ENCODE peak calls at places on chromosomes 11 and 22, in ten cellular contexts. W is A549, B is heart left ventricle, K is Peyer's patch, D is IMR-90, M is esophagus squamous epithelium, N is right lobe of liver, Y is ovary, A is tibial nerve, E is HCT116. G is an unnamed sample.

GRCh38 chr11:117231637-117232021 is 244 bp downstream of the PCSK7 start:
- DNase-seq in W (no peak), B (no peak), K (no peak), D (no peak), M (no peak), N (no peak), Y (no peak), A (no peak), E (no peak), G (no peak)

GRCh38 chr11:113668255-113668654 is 37.9 kb downstream of the TMPRSS5 start:
- DNase-seq in W (no peak), B (no peak), K (no peak), D (no peak), M (no peak), N (no peak), Y (no peak), A (no peak), E (no peak), G (no peak)

GRCh38 chr11:5620606-5621521 is 3.9 kb upstream of the TRIM34 start:
- DNase-seq in W (peak; percentile 80), B (no peak), K (no peak), D (peak; percentile 95), M (no peak), N (no peak), Y (no peak), A (no peak), E (no peak), G (no peak)

GRCh38 chr11:68852628-68853027 is 10.9 kb upstream of the CPT1A start:
- DNase-seq in W (no peak), B (no peak), K (no peak), D (no peak), M (no peak), N (no peak), Y (no peak), A (no peak), E (no peak), G (no peak)

GRCh38 chr11:95076416-95076815 is 9.7 kb downstream of the SRSF8 start:
- DNase-seq in W (no peak), B (no peak), K (no peak), D (peak; percentile 75), M (no peak), N (no peak), Y (peak; percentile 68), A (peak; percentile 57), E (no peak), G (no peak)

GRCh38 chr22:36282078-36282831 is 29.3 kb downstream of the APOL1 start:
- DNase-seq in W (no peak), B (no peak), K (peak; percentile 36), D (no peak), M (no peak), N (no peak), Y (no peak), A (no peak), E (no peak), G (no peak)

GRCh38 chr22:36374603-36375024 is 13.2 kb downstream of the MYH9 start:
- DNase-seq in W (no peak), B (no peak), K (peak; percentile 77), D (peak; percentile 77), M (no peak), N (no peak), Y (no peak), A (no peak), E (peak; percentile 80), G (no peak)

GRCh38 chr11:33802414-33802950 is 28.2 kb upstream of the FBXO3 start:
- DNase-seq in W (peak; percentile 70), B (peak; percentile 39), K (no peak), D (peak; percentile 88), M (no peak), N (peak; percentile 39), Y (peak; percentile 50), A (no peak), E (peak; percentile 85), G (no peak)

DNA sequence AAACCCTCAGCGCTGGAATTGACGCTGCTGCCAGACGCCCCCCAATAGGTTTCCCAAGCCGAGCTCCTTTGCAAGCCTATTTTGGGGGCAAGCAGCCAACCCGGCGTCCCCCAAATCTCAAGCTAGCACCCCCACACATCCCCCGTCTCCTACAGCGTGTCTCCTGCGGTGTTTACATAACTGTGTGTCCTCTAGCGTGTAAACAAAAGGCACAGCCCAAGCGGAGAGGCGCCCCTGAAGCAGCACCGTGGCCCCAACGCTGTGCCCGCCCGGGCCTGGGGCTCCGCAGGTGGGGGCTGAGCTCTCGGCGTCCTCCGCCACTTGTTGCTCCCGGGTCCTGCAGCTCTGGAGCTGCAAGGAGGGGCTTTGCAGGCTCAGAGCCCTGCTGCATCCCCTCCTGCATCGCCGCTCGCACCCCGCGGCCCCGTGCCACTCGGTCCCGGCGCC is 1.6 kb downstream of the CADM1 start:
- DNase-seq in W (no peak), B (no peak), K (no peak), D (no peak), M (no peak), N (no peak), Y (no peak), A (no peak), E (no peak), G (no peak)
- H3K27ac ChIP-seq in W (peak overlapping the region; percentile 86), B (peak overlapping the region; percentile 86), K (peak overlapping the region; percentile 35), D (no peak overlapping the region), M (peak overlapping the region; percentile 8), N (peak overlapping the region; percentile 76), Y (peak overlapping the region; percentile 46), A (peak overlapping the region; percentile 89), E (no peak overlapping the region), G (peak overlapping the region; percentile 76)

GRCh38 chr11:65386307-65387081 is at the start of gene FRMD8:
- DNase-seq in W (peak; percentile 82), B (peak; percentile 95), K (peak; percentile 95), D (peak; percentile 71), M (peak; percentile 61), N (peak; percentile 95), Y (peak; percentile 96), A (peak; percentile 87), E (peak; percentile 24), G (peak; percentile 100)
- TF ChIP-seq POLR2A in W (peak; percentile 75), B (peak; percentile 35), K (peak; percentile 96), D (peak; percentile 95), M (peak; percentile 96), N (peak; percentile 95), Y (peak; percentile 89), A (peak; percentile 86), E (no peak), G (peak; percentile 93)

GRCh38 chr11:67283490-67283963 is 5.6 kb upstream of the ANKRD13D start:
- DNase-seq in W (no peak), B (peak; percentile 27), K (no peak), D (no peak), M (no peak), N (peak; percentile 37), Y (peak; percentile 33), A (no peak), E (no peak), G (no peak)

GRCh38 chr11:67284811-67285540 is 4.1 kb upstream of the ANKRD13D start:
- DNase-seq in W (no peak), B (peak; percentile 18), K (no peak), D (no peak), M (no peak), N (peak; percentile 30), Y (peak; percentile 35), A (no peak), E (no peak), G (no peak)

GRCh38 chr11:67287355-67288197 is 1.5 kb upstream of the ANKRD13D start:
- DNase-seq in W (no peak), B (no peak), K (no peak), D (no peak), M (no peak), N (peak; percentile 28), Y (peak; percentile 35), A (no peak), E (no peak), G (no peak)

GRCh38 chr11:67286621-67287333 is 2.3 kb upstream of the ANKRD13D start:
- DNase-seq in W (no peak), B (no peak), K (no peak), D (no peak), M (no peak), N (peak; percentile 50), Y (peak; percentile 37), A (no peak), E (no peak), G (peak; percentile 58)

DNA sequence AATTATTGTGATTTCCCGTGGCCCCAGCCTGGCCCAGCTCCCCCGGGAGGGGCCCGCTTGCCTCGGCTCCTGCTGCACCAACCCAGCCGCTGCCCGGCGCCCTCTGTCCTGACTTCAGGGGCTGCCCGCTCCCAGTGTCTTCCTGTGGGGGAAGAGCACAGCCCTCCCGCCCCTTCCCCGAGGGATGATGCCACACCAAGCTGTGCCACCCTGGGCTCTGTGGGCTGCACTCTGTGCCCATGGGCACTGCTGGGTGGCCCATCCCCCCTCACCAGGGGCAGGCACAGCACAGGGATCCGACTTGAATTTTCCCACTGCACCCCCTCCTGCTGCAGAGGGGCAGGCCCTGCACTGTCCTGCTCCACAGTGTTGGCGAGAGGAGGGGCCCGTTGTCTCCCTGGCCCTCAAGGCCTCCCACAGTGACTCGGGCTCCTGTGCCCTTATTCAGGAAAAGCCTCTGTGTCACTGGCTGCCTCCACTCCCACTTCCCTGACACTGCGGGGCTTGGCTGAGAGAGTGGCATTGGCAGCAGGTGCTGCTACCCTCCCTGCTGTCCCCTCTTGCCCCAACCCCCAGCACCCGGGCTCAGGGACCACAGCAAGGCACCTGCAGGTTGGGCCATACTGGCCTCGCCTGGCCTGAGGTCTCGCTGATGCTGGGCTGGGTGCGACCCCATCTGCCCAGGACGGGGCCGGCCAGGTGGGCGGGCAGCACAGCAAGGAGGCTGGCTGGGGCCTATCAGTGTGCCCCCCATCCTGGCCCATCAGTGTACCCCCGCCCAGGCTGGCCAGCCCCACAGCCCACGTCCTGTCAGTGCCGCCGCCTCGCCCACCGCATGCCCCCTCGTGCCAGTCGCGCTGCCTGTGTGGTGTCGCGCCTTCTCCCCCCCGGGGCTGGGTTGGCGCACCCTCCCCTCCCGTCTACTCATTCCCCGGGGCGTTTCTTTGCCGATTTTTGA is 3.3 kb upstream of the ANKRD13D start:
- DNase-seq in W (no peak), B (peak; percentile 16), K (no peak), D (no peak), M (no peak), N (peak; percentile 37), Y (peak; percentile 44), A (no peak), E (no peak), G (peak; percentile 84)
- H3K4me3 ChIP-seq in W (no peak overlapping the region), B (no peak overlapping the region), K (no peak overlapping the region), D (no peak overlapping the region), M (no peak overlapping the region), N (no peak overlapping the region), Y (no peak overlapping the region), A (no peak overlapping the region), E (no peak overlapping the region), G (peak overlapping the region; percentile 23)

GRCh38 chr11:107818491-107818890 is 40.1 kb downstream of the SLC35F2 start:
- DNase-seq in W (no peak), B (no peak), K (no peak), D (no peak), M (no peak), N (no peak), Y (no peak), A (no peak), E (no peak), G (no peak)

GRCh38 chr11:107825875-107826274 is 32.7 kb downstream of the SLC35F2 start:
- DNase-seq in W (no peak), B (no peak), K (no peak), D (no peak), M (no peak), N (no peak), Y (no peak), A (no peak), E (no peak), G (no peak)

GRCh38 chr11:107819361-107820014 is 39.1 kb downstream of the SLC35F2 start:
- DNase-seq in W (no peak), B (no peak), K (no peak), D (peak; percentile 46), M (no peak), N (no peak), Y (no peak), A (no peak), E (no peak), G (no peak)

GRCh38 chr11:107824668-107825369 is 33.8 kb downstream of the SLC35F2 start:
- DNase-seq in W (no peak), B (no peak), K (no peak), D (peak; percentile 38), M (no peak), N (no peak), Y (no peak), A (no peak), E (no peak), G (no peak)

DNA sequence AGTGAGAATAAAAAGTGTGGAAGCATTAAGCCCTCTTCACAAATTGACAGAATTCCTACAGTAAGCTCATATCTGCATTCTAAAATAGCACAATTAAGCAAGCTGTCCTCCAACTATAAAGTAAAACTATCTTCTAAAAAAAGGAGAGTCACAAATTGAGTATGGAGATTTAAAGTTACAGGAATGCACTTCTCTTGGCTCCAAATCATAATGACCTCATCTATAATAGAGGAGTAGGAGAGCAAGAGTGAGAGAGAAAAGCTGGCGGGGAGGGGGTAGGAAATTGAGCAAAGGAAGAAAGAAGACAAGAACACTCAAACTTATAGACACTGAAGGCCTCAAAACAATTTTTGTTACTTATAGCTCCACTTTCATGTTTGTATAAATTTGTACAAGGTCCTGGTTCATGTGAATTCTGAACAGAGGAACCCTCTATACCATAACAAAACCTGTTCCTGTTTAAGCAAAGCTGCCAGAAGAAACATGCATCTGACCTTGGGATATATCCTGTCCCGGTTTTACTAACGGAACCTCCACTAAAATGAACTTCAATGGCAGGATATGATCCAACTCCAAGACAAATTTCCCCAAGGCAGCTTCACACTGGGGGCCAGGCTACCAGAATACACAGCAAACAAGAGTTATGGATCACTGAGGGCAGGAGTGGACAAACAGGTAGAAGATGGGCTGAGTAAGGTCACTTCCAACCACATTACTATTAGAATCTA is 37.2 kb downstream of the SLC35F2 start:
- DNase-seq in W (no peak), B (no peak), K (no peak), D (peak; percentile 50), M (no peak), N (no peak), Y (no peak), A (no peak), E (no peak), G (no peak)
- H3K27ac ChIP-seq in W (no peak overlapping the region), B (peak overlapping the region; percentile 43), K (no peak overlapping the region), D (no peak overlapping the region), M (peak overlapping the region; percentile 25), N (no peak overlapping the region), Y (no peak overlapping the region), A (no peak overlapping the region), E (no peak overlapping the region), G (no peak overlapping the region)